ENCODE peak calls at places on chromosome 2, in six cellular contexts. One of them, this sample, is unnamed.

GRCh38 chr2:73337828-73338227 is 44.5 kb upstream of the EGR4 start:
- DNase-seq in retinal pigment epithelial cell: no peak
- DNase-seq in astrocyte of the spinal cord: no peak
- DNase-seq in body of pancreas: no peak
- DNase-seq in CD4-positive, alpha-beta T cell: no peak
- DNase-seq in breast epithelium: no peak
- DNase-seq in this sample: no peak

GRCh38 chr2:64177315-64177714 is 33.1 kb upstream of the PELI1 start:
- DNase-seq in astrocyte of the spinal cord: no peak
- DNase-seq in retinal pigment epithelial cell: no peak
- DNase-seq in CD4-positive, alpha-beta T cell: no peak
- DNase-seq in breast epithelium: no peak
- DNase-seq in body of pancreas: no peak
- DNase-seq in this sample: no peak

GRCh38 chr2:159030674-159031380 is 62.4 kb downstream of the TANC1 start:
- DNase-seq in CD4-positive, alpha-beta T cell: no peak
- DNase-seq in breast epithelium: no peak
- DNase-seq in retinal pigment epithelial cell: peak
- DNase-seq in astrocyte of the spinal cord: peak
- DNase-seq in body of pancreas: peak
- DNase-seq in this sample: no peak

GRCh38 chr2:176110975-176111663 is 4.0 kb downstream of the HOXD11 start:
- DNase-seq in breast epithelium: peak
- DNase-seq in CD4-positive, alpha-beta T cell: no peak
- DNase-seq in body of pancreas: no peak
- DNase-seq in astrocyte of the spinal cord: peak
- DNase-seq in retinal pigment epithelial cell: no peak
- DNase-seq in this sample: no peak

GRCh38 chr2:225337183-225337582 is 62.3 kb upstream of the NYAP2 start:
- DNase-seq in body of pancreas: no peak
- DNase-seq in breast epithelium: no peak
- DNase-seq in CD4-positive, alpha-beta T cell: no peak
- DNase-seq in astrocyte of the spinal cord: peak
- DNase-seq in retinal pigment epithelial cell: peak
- DNase-seq in this sample: no peak

GRCh38 chr2:65299246-65299645 is 71.6 kb downstream of the ACTR2 start:
- DNase-seq in astrocyte of the spinal cord: no peak
- DNase-seq in retinal pigment epithelial cell: no peak
- DNase-seq in body of pancreas: no peak
- DNase-seq in breast epithelium: no peak
- DNase-seq in CD4-positive, alpha-beta T cell: no peak
- DNase-seq in this sample: no peak

GRCh38 chr2:153478289-153479261 is at the start of gene RPRM:
- DNase-seq in CD4-positive, alpha-beta T cell: peak
- DNase-seq in body of pancreas: peak
- DNase-seq in astrocyte of the spinal cord: peak
- DNase-seq in retinal pigment epithelial cell: peak
- DNase-seq in breast epithelium: no peak
- DNase-seq in this sample: peak

GRCh38 chr2:219689676-219690628 is 62.5 kb downstream of the SLC4A3 start:
- DNase-seq in retinal pigment epithelial cell: no peak
- DNase-seq in breast epithelium: no peak
- DNase-seq in CD4-positive, alpha-beta T cell: peak
- DNase-seq in astrocyte of the spinal cord: peak
- DNase-seq in body of pancreas: peak
- DNase-seq in this sample: no peak

GRCh38 chr2:240963376-240964220 is 34.8 kb upstream of the SNED1 start:
- DNase-seq in astrocyte of the spinal cord: no peak
- DNase-seq in CD4-positive, alpha-beta T cell: no peak
- DNase-seq in breast epithelium: peak
- DNase-seq in retinal pigment epithelial cell: no peak
- DNase-seq in body of pancreas: no peak
- DNase-seq in this sample: no peak

GRCh38 chr2:67066782-67067181 is 330.4 kb upstream of the ETAA1 start:
- DNase-seq in breast epithelium: no peak
- DNase-seq in CD4-positive, alpha-beta T cell: no peak
- DNase-seq in retinal pigment epithelial cell: no peak
- DNase-seq in body of pancreas: no peak
- DNase-seq in astrocyte of the spinal cord: no peak
- DNase-seq in this sample: no peak

GRCh38 chr2:72012886-72013574 is 134.6 kb downstream of the CYP26B1 start:
- DNase-seq in CD4-positive, alpha-beta T cell: no peak
- DNase-seq in breast epithelium: no peak
- DNase-seq in astrocyte of the spinal cord: no peak
- DNase-seq in body of pancreas: no peak
- DNase-seq in retinal pigment epithelial cell: no peak
- DNase-seq in this sample: no peak

GRCh38 chr2:48531141-48531648 is 1.2 kb downstream of the STON1 start:
- DNase-seq in breast epithelium: no peak
- DNase-seq in CD4-positive, alpha-beta T cell: no peak
- DNase-seq in body of pancreas: no peak
- DNase-seq in astrocyte of the spinal cord: peak
- DNase-seq in retinal pigment epithelial cell: peak
- DNase-seq in this sample: no peak

GRCh38 chr2:209008636-209009287 is 415.1 kb upstream of the MAP2 start:
- DNase-seq in body of pancreas: no peak
- DNase-seq in retinal pigment epithelial cell: no peak
- DNase-seq in astrocyte of the spinal cord: no peak
- DNase-seq in breast epithelium: no peak
- DNase-seq in CD4-positive, alpha-beta T cell: no peak
- DNase-seq in this sample: no peak
- TF ChIP-seq CTCF in body of pancreas: no peak
- TF ChIP-seq CTCF in retinal pigment epithelial cell: no peak
- TF ChIP-seq CTCF in astrocyte of the spinal cord: no peak
- TF ChIP-seq CTCF in breast epithelium: no peak
- TF ChIP-seq CTCF in CD4-positive, alpha-beta T cell: no peak
- TF ChIP-seq CTCF in this sample: no peak

DNA sequence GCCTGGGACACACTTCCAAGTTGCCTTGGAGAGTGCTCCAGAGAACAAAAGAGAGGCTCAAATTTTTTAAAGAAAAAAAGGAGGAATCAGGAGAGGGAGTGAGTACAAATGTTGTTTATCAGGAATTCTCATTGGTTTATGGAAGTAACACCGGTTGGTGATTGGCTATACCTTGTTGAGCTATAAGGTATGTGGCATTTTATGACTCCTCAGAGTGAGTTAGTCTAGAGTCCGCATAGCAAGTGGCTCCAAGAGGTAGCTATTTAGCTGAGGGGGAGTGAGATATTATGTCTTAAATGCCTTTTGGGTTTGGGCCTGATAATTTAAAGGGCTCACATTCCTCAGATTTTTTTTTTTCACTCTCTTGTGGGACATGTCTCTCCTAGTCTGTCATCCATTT is 85.7 kb downstream of the ARHGEF4 start:
- DNase-seq in breast epithelium: no peak
- DNase-seq in CD4-positive, alpha-beta T cell: no peak
- DNase-seq in astrocyte of the spinal cord: no peak
- DNase-seq in body of pancreas: no peak
- DNase-seq in retinal pigment epithelial cell: no peak
- DNase-seq in this sample: no peak
- TF ChIP-seq CTCF in breast epithelium: no peak
- TF ChIP-seq CTCF in CD4-positive, alpha-beta T cell: no peak
- TF ChIP-seq CTCF in astrocyte of the spinal cord: no peak
- TF ChIP-seq CTCF in body of pancreas: no peak
- TF ChIP-seq CTCF in retinal pigment epithelial cell: no peak
- TF ChIP-seq CTCF in this sample: no peak

DNA sequence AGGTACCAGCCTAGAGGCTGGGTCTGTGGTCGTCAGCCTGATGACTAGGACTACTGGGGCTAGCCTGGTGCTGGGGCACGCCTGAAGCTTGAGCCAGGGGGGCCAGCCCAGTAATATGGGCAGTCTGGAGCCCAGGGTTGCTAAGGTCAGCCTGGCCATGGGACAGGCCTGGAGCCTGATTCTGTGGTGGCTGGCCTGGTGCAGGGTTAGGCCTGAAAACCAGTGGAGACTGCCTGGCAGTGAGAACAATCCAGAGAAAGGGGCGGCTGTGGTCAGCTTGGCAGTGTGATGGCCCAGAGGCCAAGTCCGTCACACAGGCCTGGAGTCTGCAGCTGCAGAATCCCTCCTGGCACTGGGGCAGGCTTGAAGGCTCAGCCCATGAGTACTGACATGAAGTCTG is 445.8 kb downstream of the SATB2 start:
- DNase-seq in CD4-positive, alpha-beta T cell: no peak
- DNase-seq in retinal pigment epithelial cell: no peak
- DNase-seq in breast epithelium: no peak
- DNase-seq in body of pancreas: no peak
- DNase-seq in astrocyte of the spinal cord: no peak
- DNase-seq in this sample: no peak
- TF ChIP-seq CTCF in CD4-positive, alpha-beta T cell: no peak
- TF ChIP-seq CTCF in retinal pigment epithelial cell: no peak
- TF ChIP-seq CTCF in breast epithelium: no peak
- TF ChIP-seq CTCF in body of pancreas: no peak
- TF ChIP-seq CTCF in astrocyte of the spinal cord: no peak
- TF ChIP-seq CTCF in this sample: no peak

GRCh38 chr2:16223481-16224177 is 283.3 kb downstream of the MYCN start:
- DNase-seq in breast epithelium: no peak
- DNase-seq in astrocyte of the spinal cord: no peak
- DNase-seq in body of pancreas: no peak
- DNase-seq in retinal pigment epithelial cell: no peak
- DNase-seq in CD4-positive, alpha-beta T cell: no peak
- DNase-seq in this sample: no peak
- TF ChIP-seq CTCF in breast epithelium: no peak
- TF ChIP-seq CTCF in astrocyte of the spinal cord: no peak
- TF ChIP-seq CTCF in body of pancreas: no peak
- TF ChIP-seq CTCF in retinal pigment epithelial cell: no peak
- TF ChIP-seq CTCF in CD4-positive, alpha-beta T cell: no peak
- TF ChIP-seq CTCF in this sample: no peak

GRCh38 chr2:86440631-86441391 is at the start of gene KDM3A:
- DNase-seq in body of pancreas: peak
- DNase-seq in breast epithelium: peak
- DNase-seq in retinal pigment epithelial cell: peak
- DNase-seq in CD4-positive, alpha-beta T cell: peak
- DNase-seq in astrocyte of the spinal cord: peak
- DNase-seq in this sample: peak

GRCh38 chr2:86441789-86442641 is 844 bp downstream of the KDM3A start:
- DNase-seq in retinal pigment epithelial cell: no peak
- DNase-seq in body of pancreas: peak
- DNase-seq in breast epithelium: peak
- DNase-seq in astrocyte of the spinal cord: peak
- DNase-seq in CD4-positive, alpha-beta T cell: peak
- DNase-seq in this sample: peak

GRCh38 chr2:86443601-86444000 is 2.4 kb downstream of the KDM3A start:
- DNase-seq in body of pancreas: no peak
- DNase-seq in retinal pigment epithelial cell: no peak
- DNase-seq in breast epithelium: no peak
- DNase-seq in astrocyte of the spinal cord: no peak
- DNase-seq in CD4-positive, alpha-beta T cell: no peak
- DNase-seq in this sample: no peak

GRCh38 chr2:86441392-86441788 is 219 bp downstream of the KDM3A start:
- DNase-seq in breast epithelium: no peak
- DNase-seq in body of pancreas: no peak
- DNase-seq in CD4-positive, alpha-beta T cell: no peak
- DNase-seq in retinal pigment epithelial cell: no peak
- DNase-seq in astrocyte of the spinal cord: peak
- DNase-seq in this sample: no peak

GRCh38 chr2:86442642-86443005 is 1.5 kb downstream of the KDM3A start:
- DNase-seq in breast epithelium: peak
- DNase-seq in body of pancreas: peak
- DNase-seq in retinal pigment epithelial cell: peak
- DNase-seq in astrocyte of the spinal cord: peak
- DNase-seq in CD4-positive, alpha-beta T cell: peak
- DNase-seq in this sample: peak
- TF ChIP-seq CTCF in breast epithelium: no peak
- TF ChIP-seq CTCF in body of pancreas: peak
- TF ChIP-seq CTCF in retinal pigment epithelial cell: no peak
- TF ChIP-seq CTCF in astrocyte of the spinal cord: no peak
- TF ChIP-seq CTCF in CD4-positive, alpha-beta T cell: no peak
- TF ChIP-seq CTCF in this sample: no peak

GRCh38 chr2:60839126-60839813 is 42.1 kb upstream of the REL start:
- DNase-seq in astrocyte of the spinal cord: no peak
- DNase-seq in body of pancreas: no peak
- DNase-seq in CD4-positive, alpha-beta T cell: no peak
- DNase-seq in retinal pigment epithelial cell: no peak
- DNase-seq in breast epithelium: no peak
- DNase-seq in this sample: no peak
- TF ChIP-seq CTCF in astrocyte of the spinal cord: no peak
- TF ChIP-seq CTCF in body of pancreas: no peak
- TF ChIP-seq CTCF in CD4-positive, alpha-beta T cell: no peak
- TF ChIP-seq CTCF in retinal pigment epithelial cell: no peak
- TF ChIP-seq CTCF in breast epithelium: no peak
- TF ChIP-seq CTCF in this sample: no peak

GRCh38 chr2:109170645-109171044 is 41.6 kb downstream of the SH3RF3 start:
- DNase-seq in body of pancreas: no peak
- DNase-seq in astrocyte of the spinal cord: no peak
- DNase-seq in breast epithelium: no peak
- DNase-seq in CD4-positive, alpha-beta T cell: no peak
- DNase-seq in retinal pigment epithelial cell: no peak
- DNase-seq in this sample: no peak

GRCh38 chr2:109172556-109173105 is 43.6 kb downstream of the SH3RF3 start:
- DNase-seq in retinal pigment epithelial cell: no peak
- DNase-seq in CD4-positive, alpha-beta T cell: no peak
- DNase-seq in breast epithelium: no peak
- DNase-seq in astrocyte of the spinal cord: no peak
- DNase-seq in body of pancreas: no peak
- DNase-seq in this sample: no peak

GRCh38 chr2:109174214-109174613 is 45.2 kb downstream of the SH3RF3 start:
- DNase-seq in retinal pigment epithelial cell: no peak
- DNase-seq in body of pancreas: no peak
- DNase-seq in astrocyte of the spinal cord: no peak
- DNase-seq in breast epithelium: no peak
- DNase-seq in CD4-positive, alpha-beta T cell: no peak
- DNase-seq in this sample: no peak

GRCh38 chr2:109173311-109174171 is 44.5 kb downstream of the SH3RF3 start:
- DNase-seq in astrocyte of the spinal cord: peak
- DNase-seq in CD4-positive, alpha-beta T cell: no peak
- DNase-seq in breast epithelium: no peak
- DNase-seq in retinal pigment epithelial cell: no peak
- DNase-seq in body of pancreas: peak
- DNase-seq in this sample: no peak

DNA sequence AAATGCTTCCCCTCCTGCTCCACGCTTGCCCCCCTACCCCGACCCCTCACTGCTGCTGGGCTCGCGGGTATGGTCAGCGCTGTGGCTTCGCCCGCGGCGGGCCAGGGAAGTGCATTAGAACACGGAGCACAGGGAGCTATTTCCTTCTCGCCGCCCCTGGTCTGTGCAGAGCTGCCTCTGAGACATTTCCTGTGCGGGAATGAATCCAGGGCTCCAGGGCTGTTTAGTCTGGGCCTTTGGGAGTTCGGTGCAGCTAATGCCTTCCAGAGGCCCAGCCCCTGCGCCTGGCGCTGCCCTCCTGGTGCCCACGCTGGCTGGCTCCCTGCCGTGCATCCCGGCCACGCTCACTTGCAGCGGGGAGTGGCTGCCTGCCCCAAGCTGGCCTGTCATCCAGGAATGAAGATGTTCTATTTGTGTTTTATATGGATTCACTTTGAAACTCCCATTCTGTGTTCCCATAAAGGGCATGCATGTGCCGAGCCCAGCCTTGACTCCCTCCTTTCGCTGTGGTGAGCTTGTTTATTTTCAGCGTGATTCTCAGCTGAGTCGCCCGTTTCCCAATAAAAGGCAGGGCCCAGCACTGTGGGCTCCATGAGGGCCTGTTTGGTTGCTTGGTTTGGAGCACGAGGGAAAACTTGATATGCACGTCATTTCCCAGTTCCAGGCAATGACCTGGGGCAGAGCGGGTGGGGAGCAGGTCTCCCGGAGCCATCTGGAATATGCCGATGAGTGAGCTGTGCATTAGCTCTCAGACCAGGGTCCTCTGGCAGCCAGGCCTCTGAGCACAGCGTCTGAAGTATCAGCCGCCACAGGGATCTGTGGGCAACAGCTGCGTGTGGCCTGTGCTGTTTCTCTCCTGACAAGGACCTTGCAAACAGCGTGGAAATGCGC is 42.7 kb downstream of the SH3RF3 start:
- DNase-seq in CD4-positive, alpha-beta T cell: no peak
- DNase-seq in body of pancreas: no peak
- DNase-seq in breast epithelium: no peak
- DNase-seq in retinal pigment epithelial cell: no peak
- DNase-seq in astrocyte of the spinal cord: peak
- DNase-seq in this sample: no peak
- TF ChIP-seq CTCF in CD4-positive, alpha-beta T cell: no peak
- TF ChIP-seq CTCF in body of pancreas: no peak
- TF ChIP-seq CTCF in breast epithelium: no peak
- TF ChIP-seq CTCF in retinal pigment epithelial cell: no peak
- TF ChIP-seq CTCF in astrocyte of the spinal cord: peak
- TF ChIP-seq CTCF in this sample: no peak

This sample was measured in activated B cell treated with CpG ODN at 0.5 μM for 24 hours.